ENCODE peak calls at places on chromosomes 7 and 10, in five cellular contexts. O is stimulated activated effector memory CD8-positive, alpha-beta T cell treated with anti-CD3 and anti-CD28 coated beads, Interleukin-12 subunit alpha, Interleukin-12 subunit beta, amount 100 ng/mL, for 72 hours; M is stimulated activated naive CD8-positive, alpha-beta T cell treated with anti-CD3 and anti-CD28 coated beads, Interleukin-15, Interleukin-2, amounts not matched to agents 100 U/mL and 50 U/mL, for 24 hours; F is central memory CD8-positive, alpha-beta T cell; Q is gastroesophageal sphincter. T is an unnamed sample.
A peak's percentile ranks its signal among the peaks of the same experiment; 100 is the strongest.

GRCh38 chr7:12074889-12075288 is 136.2 kb upstream of the TMEM106B start:
- ATAC-seq in Q (no peak), O (peak; percentile 86), M (no peak), F (no peak), T (no peak)

GRCh38 chr10:61935085-61935484 is 33.6 kb downstream of the ARID5B start:
- ATAC-seq in Q (no peak), F (no peak), M (no peak), O (no peak), T (no peak)

GRCh38 chr7:87152897-87153641 is 816 bp downstream of the DMTF1 start:
- ATAC-seq in M (peak; percentile 51), O (peak; percentile 48), Q (no peak), F (peak; percentile 22), T (peak; percentile 60)

GRCh38 chr7:37385787-37386186 is 62.9 kb downstream of the ELMO1 start:
- ATAC-seq in O (no peak), F (peak; percentile 19), M (no peak), Q (peak; percentile 69), T (no peak)

GRCh38 chr10:22704348-22705341 is 9.7 kb downstream of the PIP4K2A start:
- ATAC-seq in F (no peak), M (no peak), O (no peak), Q (no peak), T (peak; percentile 87)

GRCh38 chr7:138245682-138246081 is 169.4 kb downstream of the AKR1D1 start:
- ATAC-seq in M (no peak), F (no peak), Q (no peak), O (no peak), T (no peak)

GRCh38 chr7:16083931-16084330 is 337.4 kb downstream of the CRPPA start:
- ATAC-seq in F (no peak), Q (no peak), M (no peak), O (no peak), T (no peak)

GRCh38 chr10:131788386-131788785 is 112.4 kb upstream of the PPP2R2D start:
- ATAC-seq in O (no peak), F (no peak), M (no peak), Q (no peak), T (no peak)

GRCh38 chr7:139340808-139341057 is 404 bp upstream of the FMC1 start:
- ATAC-seq in M (no peak), O (no peak), Q (peak; percentile 16), F (no peak), T (no peak)

GRCh38 chr7:44630791-44631457 is 24.5 kb downstream of the OGDH start:
- ATAC-seq in M (no peak), Q (no peak), F (peak; percentile 35), O (no peak), T (no peak)

GRCh38 chr7:74300951-74301350 is 11.7 kb downstream of the CLIP2 start:
- ATAC-seq in Q (no peak), F (no peak), O (no peak), M (no peak), T (no peak)

GRCh38 chr10:106741131-106741530 is 423.4 kb downstream of the SORCS1 start:
- ATAC-seq in M (no peak), F (no peak), Q (no peak), O (no peak), T (no peak)

GRCh38 chr10:77827383-77827782 is 99.2 kb downstream of the DLG5 start:
- ATAC-seq in O (no peak), F (no peak), M (peak; percentile 35), Q (no peak), T (no peak)

GRCh38 chr7:49030221-49030620 is 105.9 kb downstream of the CDC14C start:
- ATAC-seq in M (no peak), Q (no peak), O (no peak), F (no peak), T (no peak)

GRCh38 chr7:112495820-112496462 is 15.2 kb downstream of the LSMEM1 start:
- ATAC-seq in O (peak; percentile 54), M (no peak), F (no peak), Q (peak; percentile 80), T (no peak)

GRCh38 chr7:127322351-127322750 is 69.6 kb upstream of the GRM8 start:
- ATAC-seq in M (no peak), Q (no peak), O (peak; percentile 76), F (peak; percentile 68), T (no peak)

GRCh38 chr7:563629-564170 is 44.1 kb upstream of the PDGFA start:
- ATAC-seq in M (no peak), Q (no peak), F (no peak), O (no peak), T (peak; percentile 20)

GRCh38 chr10:1932617-1933016 is 195.3 kb upstream of the ADARB2 start:
- ATAC-seq in F (no peak), Q (no peak), O (no peak), M (no peak), T (peak; percentile 8)

GRCh38 chr7:118079369-118079768 is 104.6 kb upstream of the LSM8 start:
- ATAC-seq in M (no peak), F (no peak), Q (no peak), O (no peak), T (no peak)

GRCh38 chr7:50404392-50404791 is 45.8 kb downstream of the FIGNL1 start:
- ATAC-seq in F (no peak), M (no peak), Q (no peak), O (no peak), T (no peak)